ENCODE peak calls at places on chromosome 22, in six cellular contexts. P is HepG2; D is A549; E is IMR-90; G is pancreas; H is CD4-positive, alpha-beta T cell. I is an unnamed sample.

GRCh38 chr22:40462195-40462988 is 92.0 kb downstream of the SGSM3 start:
- ATAC-seq in P (no peak), G (peak; percentile 63), D (no peak), E (no peak), H (peak; percentile 45), I (no peak)

GRCh38 chr22:19871845-19872778 is 17.4 kb upstream of the GNB1L start:
- ATAC-seq in G (no peak), P (peak; percentile 14), E (no peak), D (no peak), H (no peak), I (no peak)

GRCh38 chr22:23922921-23923320 is 28.7 kb downstream of the MIF start:
- ATAC-seq in P (no peak), E (no peak), G (no peak), H (no peak), D (no peak), I (no peak)

GRCh38 chr22:33240901-33241300 is 182.7 kb upstream of the SYN3 start:
- ATAC-seq in G (no peak), D (no peak), E (no peak), H (no peak), P (no peak), I (no peak)

GRCh38 chr22:47209547-47210023 is 447.1 kb downstream of the TBC1D22A start:
- ATAC-seq in H (no peak), P (no peak), D (no peak), E (no peak), G (no peak), I (no peak)

GRCh38 chr22:22395230-22395629 is 113.3 kb downstream of the ZNF280B start:
- ATAC-seq in G (no peak), H (no peak), E (no peak), D (no peak), P (peak; percentile 14), I (no peak)

GRCh38 chr22:40857309-40857851 is 432 bp downstream of the XPNPEP3 start:
- ATAC-seq in P (peak; percentile 44), H (no peak), D (no peak), G (no peak), E (no peak), I (no peak)

GRCh38 chr22:43970037-43970747 is 14.9 kb downstream of the SAMM50 start:
- ATAC-seq in G (peak; percentile 67), D (no peak), H (no peak), P (no peak), E (no peak), I (no peak)

GRCh38 chr22:46577361-46578249 is 40.2 kb upstream of the CELSR1 start:
- ATAC-seq in G (no peak), E (peak; percentile 28), P (no peak), D (no peak), H (peak; percentile 18), I (peak; percentile 23)

GRCh38 chr22:28582806-28583205 is 96.8 kb downstream of the TTC28 start:
- ATAC-seq in H (no peak), E (peak; percentile 91), P (no peak), D (no peak), G (no peak), I (no peak)

GRCh38 chr22:41511521-41511968 is 32.7 kb downstream of the POLR3H start:
- ATAC-seq in D (no peak), E (no peak), G (peak; percentile 33), H (no peak), P (no peak), I (no peak)

GRCh38 chr22:23187871-23188700 is 7.8 kb downstream of the BCR start:
- ATAC-seq in D (no peak), G (no peak), E (peak; percentile 48), H (no peak), P (no peak), I (no peak)

GRCh38 chr22:37627545-37627944 is 11.9 kb upstream of the SH3BP1 start:
- ATAC-seq in D (no peak), P (no peak), H (peak; percentile 81), E (no peak), G (peak; percentile 18), I (no peak)
- H3K27ac ChIP-seq in D (no peak overlapping the region), P (no peak overlapping the region), H (peak overlapping the region; percentile 76), E (no peak overlapping the region), G (no peak overlapping the region), I (peak overlapping the region; percentile 77)

DNA sequence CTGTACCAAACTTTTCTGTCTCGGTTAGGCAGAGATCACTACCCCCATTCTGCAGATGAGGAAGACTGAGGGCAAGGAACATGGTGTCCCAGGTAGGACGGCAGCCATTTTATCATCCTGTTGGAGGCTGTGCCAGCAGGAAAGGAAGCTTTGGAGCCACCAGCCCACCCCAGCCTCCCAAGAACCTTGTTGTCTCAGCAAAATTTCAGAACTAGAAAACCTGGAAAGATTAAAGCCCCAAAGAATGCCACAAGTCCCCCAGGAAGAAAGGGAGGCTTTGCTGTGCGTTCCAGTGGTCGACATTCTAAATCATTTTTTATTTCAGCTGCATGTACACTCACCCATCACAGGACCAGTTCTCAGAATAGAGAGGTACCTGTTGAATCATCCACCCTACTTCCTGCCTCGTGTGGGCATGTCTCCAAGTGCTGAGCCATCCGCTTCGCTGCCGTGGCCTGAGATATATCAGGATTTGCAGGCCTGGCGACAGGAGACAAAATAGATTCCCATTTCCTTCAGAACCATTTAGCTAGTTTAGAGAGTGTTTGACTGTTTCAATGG is 12.9 kb upstream of the EIF3D start:
- ATAC-seq in H (no peak), D (peak; percentile 57), G (peak; percentile 40), E (peak; percentile 44), P (no peak), I (no peak)
- H3K27ac ChIP-seq in H (no peak overlapping the region), D (peak overlapping the region; percentile 71), G (no peak overlapping the region), E (no peak overlapping the region), P (no peak overlapping the region), I (no peak overlapping the region)

DNA sequence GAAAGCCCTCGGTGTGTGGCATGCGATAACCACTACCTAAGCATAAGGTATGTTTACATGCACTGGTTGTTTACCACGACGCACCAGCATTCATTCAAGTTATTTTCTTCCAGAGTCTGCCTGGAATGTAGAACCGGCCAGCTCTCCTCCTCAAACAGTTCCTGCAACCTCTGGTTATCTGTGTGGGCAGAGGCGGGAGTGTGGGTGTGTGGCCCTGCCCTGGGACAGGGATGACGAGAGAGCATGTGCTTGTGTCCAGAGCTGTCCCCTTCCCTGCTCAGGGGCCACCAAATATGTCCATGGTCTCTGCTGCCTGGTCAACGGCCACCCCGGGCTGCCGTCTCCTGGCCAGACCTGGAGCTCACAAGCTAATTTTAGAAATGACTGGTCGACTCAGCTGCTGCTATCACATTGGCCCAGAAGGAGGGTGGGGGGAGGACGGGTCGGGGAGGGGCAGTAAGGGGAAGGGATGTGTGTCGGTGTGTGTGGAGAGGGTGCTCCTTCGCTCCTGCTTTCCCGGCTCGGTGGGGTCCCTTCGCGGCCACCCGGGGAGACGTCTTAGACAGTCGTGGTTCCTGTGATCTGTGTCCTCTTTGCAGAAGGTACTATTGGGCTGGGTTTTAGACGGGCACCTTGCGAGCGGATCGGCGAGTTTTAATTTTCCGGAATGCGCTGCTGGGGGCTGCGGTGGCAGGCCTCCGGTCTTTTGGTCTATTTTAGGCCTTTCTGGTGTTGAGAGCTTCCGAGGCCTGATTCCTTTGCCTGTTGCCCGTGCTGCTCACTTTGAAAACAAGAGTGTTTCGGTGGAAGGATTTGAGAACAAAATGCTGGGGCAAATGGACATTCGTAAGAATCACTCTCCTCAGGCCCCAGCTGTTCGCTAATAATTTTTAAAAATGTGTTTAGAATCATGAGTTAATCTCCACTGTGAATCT is at the start of gene MYO18B:
- ATAC-seq in H (no peak), P (peak; percentile 71), G (no peak), D (no peak), E (no peak), I (no peak)
- H3K27ac ChIP-seq in H (no peak within 1 kb of the TSS), P (no peak within 1 kb of the TSS), G (no peak within 1 kb of the TSS), D (no peak within 1 kb of the TSS), E (no peak within 1 kb of the TSS), I (no peak within 1 kb of the TSS)

GRCh38 chr22:31240011-31240410 is 27.9 kb downstream of the LIMK2 start:
- ATAC-seq in G (no peak), D (no peak), P (no peak), H (no peak), E (no peak), I (no peak)

GRCh38 chr22:31241200-31241599 is 29.1 kb downstream of the LIMK2 start:
- ATAC-seq in H (no peak), E (no peak), D (peak; percentile 36), P (no peak), G (peak; percentile 65), I (no peak)

GRCh38 chr22:31243339-31244043 is 31.4 kb downstream of the LIMK2 start:
- ATAC-seq in H (no peak), G (no peak), E (no peak), P (no peak), D (peak; percentile 30), I (no peak)

GRCh38 chr22:31244044-31244942 is 32.2 kb downstream of the LIMK2 start:
- ATAC-seq in D (peak; percentile 79), E (peak; percentile 66), G (peak; percentile 27), P (no peak), H (no peak), I (no peak)

GRCh38 chr22:31241936-31242335 is 29.8 kb downstream of the LIMK2 start:
- ATAC-seq in E (peak; percentile 41), P (no peak), H (no peak), G (peak; percentile 53), D (peak; percentile 41), I (no peak)
- H3K27ac ChIP-seq in E (no peak overlapping the region), P (no peak overlapping the region), H (no peak overlapping the region), G (no peak overlapping the region), D (peak overlapping the region; percentile 85), I (no peak overlapping the region)

GRCh38 chr22:20980523-20980922 is 1.6 kb upstream of the LZTR1 start:
- ATAC-seq in P (peak; percentile 1), E (no peak), H (no peak), G (no peak), D (no peak), I (no peak)

GRCh38 chr22:20980938-20981722 is 967 bp upstream of the LZTR1 start:
- ATAC-seq in D (no peak), E (no peak), P (no peak), G (no peak), H (no peak), I (no peak)

GRCh38 chr22:20982563-20982882 is 426 bp downstream of the LZTR1 start:
- ATAC-seq in D (peak; percentile 14), H (no peak), E (peak; percentile 30), G (peak; percentile 1), P (peak; percentile 43), I (no peak)

GRCh38 chr22:20983081-20983745 is 1.1 kb downstream of the LZTR1 start:
- ATAC-seq in D (no peak), G (no peak), E (no peak), H (no peak), P (no peak), I (no peak)

DNA sequence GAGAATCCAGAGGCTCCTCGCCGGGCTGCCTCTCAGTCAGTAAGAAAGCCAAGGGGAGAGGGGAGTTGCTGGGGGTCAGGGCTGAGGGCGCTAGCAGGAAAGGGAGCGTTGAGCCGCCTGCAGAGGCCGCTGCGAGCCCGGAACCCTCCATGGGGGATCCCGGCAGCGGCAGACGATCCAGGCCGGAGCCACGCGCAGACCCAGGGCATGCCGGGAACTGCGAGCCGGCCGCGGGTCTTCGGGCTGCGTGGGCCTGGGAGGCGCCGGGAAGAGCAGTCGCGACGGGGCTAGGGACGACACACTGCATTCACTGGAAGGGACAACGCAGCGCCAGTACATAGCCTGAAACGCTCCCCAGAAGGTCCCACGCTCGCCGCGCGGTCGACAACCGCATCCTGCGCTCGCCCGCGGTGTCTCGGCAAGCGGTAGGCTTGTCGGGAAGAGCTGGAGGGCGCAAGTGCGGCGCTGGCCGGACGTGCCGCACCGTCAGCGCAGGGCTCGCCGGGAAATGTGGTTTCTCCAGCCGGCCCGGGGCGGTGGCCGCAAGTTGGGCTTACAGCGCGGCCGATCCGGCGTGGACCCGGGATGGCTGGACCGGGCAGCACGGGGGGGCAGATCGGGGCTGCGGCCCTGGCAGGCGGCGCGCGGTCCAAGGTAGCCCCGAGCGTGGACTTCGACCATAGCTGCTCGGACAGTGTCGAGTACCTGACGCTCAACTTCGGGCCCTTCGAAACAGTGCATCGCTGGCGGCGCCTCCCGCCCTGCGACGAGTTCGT is at the start of gene LZTR1:
- ATAC-seq in D (peak; percentile 91), E (peak; percentile 95), P (peak; percentile 91), H (peak; percentile 58), G (peak; percentile 92), I (peak; percentile 92)
- H3K27ac ChIP-seq in D (peak within 1 kb of the TSS; percentile 92), E (peak within 1 kb of the TSS; percentile 91), P (peak within 1 kb of the TSS; percentile 80), H (peak within 1 kb of the TSS; percentile 69), G (peak within 1 kb of the TSS; percentile 82), I (peak within 1 kb of the TSS; percentile 74)